ENCODE peak calls at places on chromosomes 2 and 18, in ten cellular contexts. One of them, this sample, is unnamed.

GRCh38 chr2:229408356-229408755 is 137.3 kb upstream of the PID1 start:
- DNase-seq in A549: peak; percentile 77
- DNase-seq in spleen: no peak
- DNase-seq in left lung: no peak
- DNase-seq in lung: peak; percentile 69
- DNase-seq in CD4-positive, CD25-positive, alpha-beta regulatory T cell: no peak
- DNase-seq in WERI-Rb-1: no peak
- DNase-seq in aorta: no peak
- DNase-seq in SK-N-SH: no peak
- DNase-seq in neuronal stem cell: no peak
- DNase-seq in this sample: no peak

GRCh38 chr2:10161206-10161931 is 38.8 kb downstream of the RRM2 start:
- DNase-seq in A549: no peak
- DNase-seq in spleen: peak; percentile 42
- DNase-seq in left lung: no peak
- DNase-seq in lung: no peak
- DNase-seq in CD4-positive, CD25-positive, alpha-beta regulatory T cell: no peak
- DNase-seq in WERI-Rb-1: no peak
- DNase-seq in aorta: no peak
- DNase-seq in SK-N-SH: no peak
- DNase-seq in neuronal stem cell: no peak
- DNase-seq in this sample: no peak

GRCh38 chr2:35415282-35415681 is 940.3 kb upstream of the CRIM1 start:
- DNase-seq in A549: no peak
- DNase-seq in spleen: no peak
- DNase-seq in left lung: no peak
- DNase-seq in lung: no peak
- DNase-seq in CD4-positive, CD25-positive, alpha-beta regulatory T cell: no peak
- DNase-seq in WERI-Rb-1: no peak
- DNase-seq in aorta: no peak
- DNase-seq in SK-N-SH: no peak
- DNase-seq in neuronal stem cell: no peak
- DNase-seq in this sample: no peak

GRCh38 chr2:179020156-179020750 is 29.7 kb downstream of the CCDC141 start:
- DNase-seq in A549: no peak
- DNase-seq in spleen: no peak
- DNase-seq in left lung: no peak
- DNase-seq in lung: no peak
- DNase-seq in CD4-positive, CD25-positive, alpha-beta regulatory T cell: peak; percentile 54
- DNase-seq in WERI-Rb-1: peak; percentile 72
- DNase-seq in aorta: no peak
- DNase-seq in SK-N-SH: peak; percentile 29
- DNase-seq in neuronal stem cell: no peak
- DNase-seq in this sample: no peak

GRCh38 chr2:238939074-238939473 is 91.2 kb downstream of the TWIST2 start:
- DNase-seq in A549: no peak
- DNase-seq in spleen: peak; percentile 45
- DNase-seq in left lung: no peak
- DNase-seq in lung: peak; percentile 29
- DNase-seq in CD4-positive, CD25-positive, alpha-beta regulatory T cell: no peak
- DNase-seq in WERI-Rb-1: no peak
- DNase-seq in aorta: peak; percentile 70
- DNase-seq in SK-N-SH: no peak
- DNase-seq in neuronal stem cell: no peak
- DNase-seq in this sample: no peak

GRCh38 chr2:17912266-17912691 is 33.8 kb downstream of the KCNS3 start:
- DNase-seq in A549: no peak
- DNase-seq in spleen: no peak
- DNase-seq in left lung: no peak
- DNase-seq in lung: no peak
- DNase-seq in CD4-positive, CD25-positive, alpha-beta regulatory T cell: no peak
- DNase-seq in WERI-Rb-1: no peak
- DNase-seq in aorta: no peak
- DNase-seq in SK-N-SH: no peak
- DNase-seq in neuronal stem cell: no peak
- DNase-seq in this sample: no peak

GRCh38 chr2:28761420-28761819 is 9.8 kb downstream of the PPP1CB start:
- DNase-seq in A549: no peak
- DNase-seq in spleen: no peak
- DNase-seq in left lung: no peak
- DNase-seq in lung: no peak
- DNase-seq in CD4-positive, CD25-positive, alpha-beta regulatory T cell: no peak
- DNase-seq in WERI-Rb-1: no peak
- DNase-seq in aorta: no peak
- DNase-seq in SK-N-SH: no peak
- DNase-seq in neuronal stem cell: no peak
- DNase-seq in this sample: no peak

GRCh38 chr2:70514612-70515055 is 39.0 kb downstream of the TGFA start:
- DNase-seq in A549: no peak
- DNase-seq in spleen: no peak
- DNase-seq in left lung: peak; percentile 83
- DNase-seq in lung: peak; percentile 80
- DNase-seq in CD4-positive, CD25-positive, alpha-beta regulatory T cell: no peak
- DNase-seq in WERI-Rb-1: no peak
- DNase-seq in aorta: no peak
- DNase-seq in SK-N-SH: no peak
- DNase-seq in neuronal stem cell: no peak
- DNase-seq in this sample: no peak

GRCh38 chr2:86453838-86454237 is 12.7 kb downstream of the KDM3A start:
- DNase-seq in A549: no peak
- DNase-seq in spleen: no peak
- DNase-seq in left lung: no peak
- DNase-seq in lung: peak; percentile 57
- DNase-seq in CD4-positive, CD25-positive, alpha-beta regulatory T cell: no peak
- DNase-seq in WERI-Rb-1: no peak
- DNase-seq in aorta: no peak
- DNase-seq in SK-N-SH: no peak
- DNase-seq in neuronal stem cell: no peak
- DNase-seq in this sample: no peak

GRCh38 chr2:105156166-105156565 is 85.4 kb upstream of the GPR45 start:
- DNase-seq in A549: no peak
- DNase-seq in spleen: no peak
- DNase-seq in left lung: no peak
- DNase-seq in lung: peak; percentile 9
- DNase-seq in CD4-positive, CD25-positive, alpha-beta regulatory T cell: no peak
- DNase-seq in WERI-Rb-1: no peak
- DNase-seq in aorta: no peak
- DNase-seq in SK-N-SH: no peak
- DNase-seq in neuronal stem cell: no peak
- DNase-seq in this sample: no peak

DNA sequence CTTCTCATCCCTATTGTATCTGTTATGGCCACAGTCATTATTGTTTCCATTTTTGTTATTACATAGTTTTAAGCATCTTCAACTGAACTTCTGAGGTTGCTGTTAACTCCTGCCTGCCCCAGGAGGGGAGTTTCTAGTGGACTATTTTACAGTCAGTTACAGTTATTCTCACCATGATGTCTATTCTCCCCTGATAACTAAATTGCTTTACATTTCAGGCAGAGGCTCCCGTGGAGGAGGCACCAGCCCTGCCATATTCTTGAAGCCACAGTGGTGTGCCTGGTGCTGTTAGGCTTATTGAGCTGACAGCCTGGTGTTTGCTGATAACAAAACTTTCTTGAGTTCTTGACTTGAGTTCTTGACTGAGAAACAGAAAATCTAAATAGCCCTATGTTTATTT is 256.4 kb downstream of the TFCP2L1 start:
- DNase-seq in A549: no peak
- DNase-seq in spleen: no peak
- DNase-seq in left lung: no peak
- DNase-seq in lung: peak; percentile 5
- DNase-seq in CD4-positive, CD25-positive, alpha-beta regulatory T cell: no peak
- DNase-seq in WERI-Rb-1: no peak
- DNase-seq in aorta: no peak
- DNase-seq in SK-N-SH: no peak
- DNase-seq in neuronal stem cell: no peak
- DNase-seq in this sample: no peak
- H3K4me3 ChIP-seq in A549: no peak overlapping the region
- H3K4me3 ChIP-seq in spleen: no peak overlapping the region
- H3K4me3 ChIP-seq in left lung: no peak overlapping the region
- H3K4me3 ChIP-seq in lung: no peak overlapping the region
- H3K4me3 ChIP-seq in CD4-positive, CD25-positive, alpha-beta regulatory T cell: no peak overlapping the region
- H3K4me3 ChIP-seq in WERI-Rb-1: no peak overlapping the region
- H3K4me3 ChIP-seq in aorta: no peak overlapping the region
- H3K4me3 ChIP-seq in SK-N-SH: no peak overlapping the region
- H3K4me3 ChIP-seq in neuronal stem cell: no peak overlapping the region
- H3K4me3 ChIP-seq in this sample: no peak overlapping the region

GRCh38 chr18:53687002-53687401 is 537.5 kb downstream of the MBD2 start:
- DNase-seq in A549: no peak
- DNase-seq in spleen: no peak
- DNase-seq in left lung: no peak
- DNase-seq in lung: no peak
- DNase-seq in CD4-positive, CD25-positive, alpha-beta regulatory T cell: no peak
- DNase-seq in WERI-Rb-1: no peak
- DNase-seq in aorta: no peak
- DNase-seq in SK-N-SH: no peak
- DNase-seq in neuronal stem cell: no peak
- DNase-seq in this sample: no peak
- H3K27ac ChIP-seq in A549: no peak overlapping the region
- H3K27ac ChIP-seq in spleen: no peak overlapping the region
- H3K27ac ChIP-seq in left lung: no peak overlapping the region
- H3K27ac ChIP-seq in lung: no peak overlapping the region
- H3K27ac ChIP-seq in CD4-positive, CD25-positive, alpha-beta regulatory T cell: no peak overlapping the region
- H3K27ac ChIP-seq in WERI-Rb-1: no peak overlapping the region
- H3K27ac ChIP-seq in aorta: no peak overlapping the region
- H3K27ac ChIP-seq in SK-N-SH: no peak overlapping the region
- H3K27ac ChIP-seq in neuronal stem cell: no peak overlapping the region
- H3K27ac ChIP-seq in this sample: no peak overlapping the region

GRCh38 chr2:219459460-219460311 is 25.0 kb downstream of the SPEG start:
- DNase-seq in A549: peak; percentile 75
- DNase-seq in spleen: no peak
- DNase-seq in left lung: peak; percentile 79
- DNase-seq in lung: peak; percentile 47
- DNase-seq in CD4-positive, CD25-positive, alpha-beta regulatory T cell: peak; percentile 10
- DNase-seq in WERI-Rb-1: peak; percentile 89
- DNase-seq in aorta: no peak
- DNase-seq in SK-N-SH: peak; percentile 88
- DNase-seq in neuronal stem cell: peak; percentile 64
- DNase-seq in this sample: no peak

GRCh38 chr2:219462349-219462748 is 27.7 kb downstream of the SPEG start:
- DNase-seq in A549: no peak
- DNase-seq in spleen: no peak
- DNase-seq in left lung: peak; percentile 43
- DNase-seq in lung: no peak
- DNase-seq in CD4-positive, CD25-positive, alpha-beta regulatory T cell: no peak
- DNase-seq in WERI-Rb-1: no peak
- DNase-seq in aorta: no peak
- DNase-seq in SK-N-SH: no peak
- DNase-seq in neuronal stem cell: no peak
- DNase-seq in this sample: no peak

GRCh38 chr2:219460424-219460926 is 25.8 kb downstream of the SPEG start:
- DNase-seq in A549: no peak
- DNase-seq in spleen: no peak
- DNase-seq in left lung: peak; percentile 72
- DNase-seq in lung: no peak
- DNase-seq in CD4-positive, CD25-positive, alpha-beta regulatory T cell: no peak
- DNase-seq in WERI-Rb-1: peak; percentile 95
- DNase-seq in aorta: peak; percentile 96
- DNase-seq in SK-N-SH: peak; percentile 88
- DNase-seq in neuronal stem cell: peak; percentile 59
- DNase-seq in this sample: no peak

GRCh38 chr2:219461061-219461514 is 26.4 kb downstream of the SPEG start:
- DNase-seq in A549: no peak
- DNase-seq in spleen: no peak
- DNase-seq in left lung: peak; percentile 38
- DNase-seq in lung: no peak
- DNase-seq in CD4-positive, CD25-positive, alpha-beta regulatory T cell: peak; percentile 43
- DNase-seq in WERI-Rb-1: peak; percentile 52
- DNase-seq in aorta: peak; percentile 93
- DNase-seq in SK-N-SH: peak; percentile 75
- DNase-seq in neuronal stem cell: no peak
- DNase-seq in this sample: no peak

GRCh38 chr2:219461669-219462068 is 27.0 kb downstream of the SPEG start:
- DNase-seq in A549: no peak
- DNase-seq in spleen: no peak
- DNase-seq in left lung: peak; percentile 54
- DNase-seq in lung: no peak
- DNase-seq in CD4-positive, CD25-positive, alpha-beta regulatory T cell: no peak
- DNase-seq in WERI-Rb-1: no peak
- DNase-seq in aorta: no peak
- DNase-seq in SK-N-SH: no peak
- DNase-seq in neuronal stem cell: no peak
- DNase-seq in this sample: no peak
- H3K4me3 ChIP-seq in A549: no peak overlapping the region
- H3K4me3 ChIP-seq in spleen: no peak overlapping the region
- H3K4me3 ChIP-seq in left lung: no peak overlapping the region
- H3K4me3 ChIP-seq in lung: no peak overlapping the region
- H3K4me3 ChIP-seq in CD4-positive, CD25-positive, alpha-beta regulatory T cell: no peak overlapping the region
- H3K4me3 ChIP-seq in WERI-Rb-1: no peak overlapping the region
- H3K4me3 ChIP-seq in aorta: no peak overlapping the region
- H3K4me3 ChIP-seq in SK-N-SH: no peak overlapping the region
- H3K4me3 ChIP-seq in neuronal stem cell: no peak overlapping the region
- H3K4me3 ChIP-seq in this sample: no peak overlapping the region

GRCh38 chr2:241618296-241618805 is 18.6 kb downstream of the THAP4 start:
- DNase-seq in A549: no peak
- DNase-seq in spleen: no peak
- DNase-seq in left lung: no peak
- DNase-seq in lung: no peak
- DNase-seq in CD4-positive, CD25-positive, alpha-beta regulatory T cell: peak; percentile 21
- DNase-seq in WERI-Rb-1: no peak
- DNase-seq in aorta: no peak
- DNase-seq in SK-N-SH: no peak
- DNase-seq in neuronal stem cell: no peak
- DNase-seq in this sample: no peak

GRCh38 chr2:241619602-241620418 is 17.1 kb downstream of the THAP4 start:
- DNase-seq in A549: no peak
- DNase-seq in spleen: no peak
- DNase-seq in left lung: no peak
- DNase-seq in lung: no peak
- DNase-seq in CD4-positive, CD25-positive, alpha-beta regulatory T cell: no peak
- DNase-seq in WERI-Rb-1: no peak
- DNase-seq in aorta: no peak
- DNase-seq in SK-N-SH: no peak
- DNase-seq in neuronal stem cell: no peak
- DNase-seq in this sample: no peak

GRCh38 chr2:241620419-241620769 is 16.6 kb downstream of the THAP4 start:
- DNase-seq in A549: no peak
- DNase-seq in spleen: no peak
- DNase-seq in left lung: peak; percentile 32
- DNase-seq in lung: no peak
- DNase-seq in CD4-positive, CD25-positive, alpha-beta regulatory T cell: peak; percentile 12
- DNase-seq in WERI-Rb-1: no peak
- DNase-seq in aorta: no peak
- DNase-seq in SK-N-SH: no peak
- DNase-seq in neuronal stem cell: no peak
- DNase-seq in this sample: no peak

GRCh38 chr2:241617431-241618154 is 19.4 kb downstream of the THAP4 start:
- DNase-seq in A549: no peak
- DNase-seq in spleen: peak; percentile 83
- DNase-seq in left lung: peak; percentile 78
- DNase-seq in lung: no peak
- DNase-seq in CD4-positive, CD25-positive, alpha-beta regulatory T cell: peak; percentile 82
- DNase-seq in WERI-Rb-1: no peak
- DNase-seq in aorta: no peak
- DNase-seq in SK-N-SH: peak; percentile 45
- DNase-seq in neuronal stem cell: no peak
- DNase-seq in this sample: peak; percentile 22

DNA sequence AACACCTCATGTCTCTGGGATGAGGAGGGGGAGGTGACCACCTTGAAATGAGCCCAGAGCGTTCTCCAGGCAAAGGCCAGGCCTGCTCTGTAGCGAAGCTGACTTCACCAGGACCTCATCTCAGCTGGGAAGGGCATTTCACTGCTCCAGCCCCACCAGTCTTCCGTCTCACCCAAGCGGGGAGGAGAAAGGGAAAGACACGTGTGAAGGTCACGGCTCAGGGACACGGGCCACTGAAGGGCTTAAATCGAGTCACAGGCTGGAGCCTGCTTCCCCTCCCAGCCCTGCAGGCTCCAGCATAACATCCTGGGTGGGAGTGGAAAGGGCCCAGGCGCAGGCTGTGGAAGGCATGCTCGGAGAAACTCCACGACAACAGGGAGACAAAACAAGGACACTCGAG is 18.1 kb downstream of the THAP4 start:
- DNase-seq in A549: no peak
- DNase-seq in spleen: no peak
- DNase-seq in left lung: peak; percentile 37
- DNase-seq in lung: no peak
- DNase-seq in CD4-positive, CD25-positive, alpha-beta regulatory T cell: no peak
- DNase-seq in WERI-Rb-1: no peak
- DNase-seq in aorta: no peak
- DNase-seq in SK-N-SH: no peak
- DNase-seq in neuronal stem cell: no peak
- DNase-seq in this sample: no peak
- H3K27ac ChIP-seq in A549: no peak overlapping the region
- H3K27ac ChIP-seq in spleen: peak overlapping the region; percentile 82
- H3K27ac ChIP-seq in left lung: no peak overlapping the region
- H3K27ac ChIP-seq in lung: no peak overlapping the region
- H3K27ac ChIP-seq in CD4-positive, CD25-positive, alpha-beta regulatory T cell: no peak overlapping the region
- H3K27ac ChIP-seq in WERI-Rb-1: no peak overlapping the region
- H3K27ac ChIP-seq in aorta: no peak overlapping the region
- H3K27ac ChIP-seq in SK-N-SH: no peak overlapping the region
- H3K27ac ChIP-seq in neuronal stem cell: no peak overlapping the region
- H3K27ac ChIP-seq in this sample: no peak overlapping the region

This sample was measured in effector memory CD4-positive, alpha-beta T cell.